ENCODE peak calls at places on chromosomes 2 and 18, in five cellular contexts. Q, N, L, K and D are unnamed samples.

GRCh38 chr2:126655500-126656310 is at the start of gene GYPC:
- DNase-seq in Q (peak; percentile 92), N (peak; percentile 68), L (peak; percentile 85), K (peak; percentile 49), D (peak; percentile 74)

GRCh38 chr2:166246901-166247300 is 119.1 kb upstream of the SCN1A start:
- DNase-seq in Q (no peak), N (no peak), L (no peak), K (no peak), D (no peak)

GRCh38 chr2:39469807-39470206 is 32.7 kb upstream of the MAP4K3 start:
- DNase-seq in Q (no peak), N (peak; percentile 34), L (peak; percentile 35), K (peak; percentile 27), D (peak; percentile 52)

GRCh38 chr2:26570083-26570430 is 71.1 kb downstream of the CIB4 start:
- DNase-seq in Q (no peak), N (no peak), L (no peak), K (no peak), D (no peak)

GRCh38 chr18:7617738-7618422 is 50.8 kb downstream of the PTPRM start:
- DNase-seq in Q (peak; percentile 82), N (peak; percentile 38), L (no peak), K (peak; percentile 26), D (no peak)

GRCh38 chr2:86211033-86211795 is 12.0 kb downstream of the MRPL35 start:
- DNase-seq in Q (no peak), N (no peak), L (no peak), K (no peak), D (no peak)

GRCh38 chr2:121519732-121520640 is 10.7 kb upstream of the RNU4ATAC start:
- DNase-seq in Q (no peak), N (no peak), L (no peak), K (no peak), D (no peak)

GRCh38 chr2:234002281-234002680 is 48.2 kb upstream of the SPP2 start:
- DNase-seq in Q (no peak), N (no peak), L (no peak), K (no peak), D (no peak)

GRCh38 chr2:53283326-53283725 is 484.3 kb upstream of the CHAC2 start:
- DNase-seq in Q (no peak), N (no peak), L (no peak), K (no peak), D (no peak)

GRCh38 chr2:38945931-38946330 is 56.3 kb downstream of the ARHGEF33 start:
- DNase-seq in Q (no peak), N (no peak), L (peak; percentile 74), K (no peak), D (no peak)

GRCh38 chr2:240234503-240234951 is 94.1 kb upstream of the OTOS start:
- DNase-seq in Q (no peak), N (no peak), L (no peak), K (no peak), D (no peak)

GRCh38 chr2:181574321-181574720 is 82.6 kb downstream of the CERKL start:
- DNase-seq in Q (no peak), N (no peak), L (no peak), K (no peak), D (no peak)

GRCh38 chr2:46751897-46752296 is 163.7 kb downstream of the MCFD2 start:
- DNase-seq in Q (no peak), N (no peak), L (no peak), K (no peak), D (no peak)

GRCh38 chr18:42048150-42048549 is 93.1 kb downstream of the PIK3C3 start:
- DNase-seq in Q (no peak), N (no peak), L (no peak), K (no peak), D (no peak)

GRCh38 chr18:40937386-40937785 is 1017.6 kb upstream of the PIK3C3 start:
- DNase-seq in Q (no peak), N (no peak), L (no peak), K (no peak), D (no peak)

GRCh38 chr2:42099431-42100173 is 51.8 kb downstream of the PKDCC start:
- DNase-seq in Q (no peak), N (no peak), L (no peak), K (no peak), D (peak; percentile 66)

GRCh38 chr2:2921011-2921720 is 456.5 kb downstream of the EIPR1 start:
- DNase-seq in Q (no peak), N (no peak), L (no peak), K (no peak), D (no peak)

GRCh38 chr2:182949572-182950189 is 83.2 kb upstream of the FRZB start:
- DNase-seq in Q (no peak), N (no peak), L (peak; percentile 77), K (no peak), D (no peak)

GRCh38 chr2:75896779-75897366 is 186.2 kb upstream of the GCFC2 start:
- DNase-seq in Q (no peak), N (no peak), L (peak; percentile 40), K (no peak), D (no peak)

DNA sequence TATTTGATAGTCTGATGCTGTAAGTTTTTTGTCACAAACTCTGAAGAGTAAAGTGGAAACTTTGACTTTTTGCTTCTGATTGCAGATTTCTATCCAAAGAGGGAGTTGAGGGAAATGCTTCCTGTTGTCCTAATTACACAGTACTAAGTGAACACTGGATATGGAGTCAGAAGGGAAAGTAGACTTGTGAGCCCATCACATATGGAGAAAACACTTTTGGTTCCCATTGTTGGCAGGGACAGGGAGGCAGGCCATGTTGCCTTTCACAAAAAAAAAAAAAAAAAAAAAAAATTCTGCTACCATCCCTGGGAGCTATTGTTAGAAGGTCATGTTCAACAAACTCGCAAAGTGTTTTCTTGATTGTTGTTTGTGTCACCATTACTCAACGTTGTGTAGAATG is 144.3 kb downstream of the RPIA start:
- DNase-seq in Q (no peak), N (no peak), L (no peak), K (no peak), D (no peak)
- H3K4me3 ChIP-seq in Q (no peak overlapping the region), N (no peak overlapping the region), L (no peak overlapping the region), K (no peak overlapping the region), D (no peak overlapping the region)

GRCh38 chr2:25201265-25201664 is 32.9 kb upstream of the POMC start:
- DNase-seq in Q (no peak), N (no peak), L (peak; percentile 43), K (no peak), D (no peak)
- TF ChIP-seq CTCF in Q (no peak), N (no peak), L (peak; percentile 42), K (no peak), D (peak; percentile 25)

GRCh38 chr2:18940184-18940583 is 350.8 kb upstream of the NT5C1B start:
- DNase-seq in Q (no peak), N (no peak), L (no peak), K (no peak), D (peak; percentile 79)

GRCh38 chr2:18930977-18931376 is 341.6 kb upstream of the NT5C1B start:
- DNase-seq in Q (no peak), N (no peak), L (no peak), K (no peak), D (no peak)

GRCh38 chr2:18932864-18933263 is 343.5 kb upstream of the NT5C1B start:
- DNase-seq in Q (no peak), N (no peak), L (no peak), K (no peak), D (no peak)

GRCh38 chr2:18934886-18935285 is 345.5 kb upstream of the NT5C1B start:
- DNase-seq in Q (no peak), N (no peak), L (no peak), K (no peak), D (no peak)
- H3K27me3 ChIP-seq in Q (no peaks in the 10 kb centered on the region), N (no peaks in the 10 kb centered on the region), L (no peaks in the 10 kb centered on the region), K (no peaks in the 10 kb centered on the region), D (no peaks in the 10 kb centered on the region)

GRCh38 chr2:50491541-50492114 is 540.3 kb downstream of the NRXN1 start:
- DNase-seq in Q (no peak), N (no peak), L (peak; percentile 33), K (no peak), D (no peak)
- H3K4me3 ChIP-seq in Q (no peak overlapping the region), N (no peak overlapping the region), L (no peak overlapping the region), K (no peak overlapping the region), D (no peak overlapping the region)

GRCh38 chr18:60092073-60092472 is 192.3 kb downstream of the PMAIP1 start:
- DNase-seq in Q (no peak), N (no peak), L (no peak), K (no peak), D (no peak)

DNA sequence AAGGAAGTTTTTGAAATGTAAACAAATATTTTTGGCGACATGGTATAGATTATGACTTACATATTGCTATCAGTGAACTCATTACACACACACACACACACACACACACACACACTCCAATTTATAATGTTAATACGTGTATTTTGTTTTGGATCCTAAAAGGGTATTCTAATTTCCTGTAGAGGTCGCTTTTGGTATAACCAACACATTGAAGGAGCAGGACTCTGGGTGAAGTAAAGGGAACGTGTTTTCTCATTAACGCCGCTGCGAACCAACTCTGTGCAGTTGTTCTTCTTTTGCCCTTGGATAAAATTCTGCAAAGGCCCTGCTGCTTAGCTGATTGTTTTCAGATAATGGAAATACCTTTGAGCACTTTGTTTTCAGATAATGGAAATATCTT is 190.4 kb downstream of the PMAIP1 start:
- DNase-seq in Q (no peak), N (no peak), L (peak; percentile 11), K (no peak), D (no peak)
- TF ChIP-seq CTCF in Q (no peak), N (no peak), L (no peak), K (no peak), D (peak; percentile 18)

GRCh38 chr2:218877891-218878290 is 2.8 kb upstream of the WNT10A start:
- DNase-seq in Q (no peak), N (no peak), L (no peak), K (no peak), D (no peak)
- H3K27me3 ChIP-seq in Q (peaks cover 99% of the 10 kb centered on the region), N (peaks cover 26% of the 10 kb centered on the region), L (peaks cover 33% of the 10 kb centered on the region), K (peaks cover 4% of the 10 kb centered on the region), D (no peaks in the 10 kb centered on the region)

DNA sequence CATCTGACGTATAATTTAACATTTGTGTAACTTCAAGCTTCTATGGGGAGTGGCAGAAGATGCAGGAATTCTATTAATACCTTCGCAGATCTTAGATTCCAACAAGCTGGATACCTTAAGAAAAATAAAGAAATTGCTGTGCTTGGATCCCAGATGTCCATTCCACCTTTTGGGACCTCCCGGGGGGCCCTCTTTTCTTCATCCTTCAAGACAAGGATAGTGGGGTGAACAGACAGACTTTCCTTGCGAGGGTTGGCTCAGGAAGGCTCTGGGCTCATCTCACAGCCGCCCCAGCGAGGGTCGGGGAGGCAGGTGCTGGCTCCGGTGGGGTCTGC is 509 bp upstream of the RNF144A start:
- DNase-seq in Q (no peak), N (no peak), L (no peak), K (no peak), D (no peak)
- H3K4me3 ChIP-seq in Q (no peak overlapping the region), N (no peak overlapping the region), L (no peak overlapping the region), K (no peak overlapping the region), D (no peak overlapping the region)